ENCODE peak calls at places on chromosome 12, in eight cellular contexts. One of them, this sample, is unnamed.

GRCh38 chr12:39937119-39937518 is 168.8 kb downstream of the SLC2A13 start:
- DNase-seq in CD8-positive, alpha-beta T cell: no peak
- DNase-seq in body of pancreas: no peak
- DNase-seq in astrocyte of the cerebellum: no peak
- DNase-seq in IMR-90: no peak
- DNase-seq in NCI-H1048: no peak
- DNase-seq in HS-27A: no peak
- DNase-seq in NT2/D1: no peak
- DNase-seq in this sample: no peak

GRCh38 chr12:2267624-2268477 is 215.1 kb downstream of the CACNA1C start:
- DNase-seq in CD8-positive, alpha-beta T cell: no peak
- DNase-seq in body of pancreas: no peak
- DNase-seq in astrocyte of the cerebellum: no peak
- DNase-seq in IMR-90: peak; percentile 54
- DNase-seq in NCI-H1048: no peak
- DNase-seq in HS-27A: peak; percentile 90
- DNase-seq in NT2/D1: no peak
- DNase-seq in this sample: no peak

GRCh38 chr12:31819427-31819826 is 90.6 kb upstream of the AMN1 start:
- DNase-seq in CD8-positive, alpha-beta T cell: no peak
- DNase-seq in body of pancreas: no peak
- DNase-seq in astrocyte of the cerebellum: no peak
- DNase-seq in IMR-90: no peak
- DNase-seq in NCI-H1048: no peak
- DNase-seq in HS-27A: no peak
- DNase-seq in NT2/D1: no peak
- DNase-seq in this sample: no peak

GRCh38 chr12:5912011-5912410 is 33.0 kb downstream of the ANO2 start:
- DNase-seq in CD8-positive, alpha-beta T cell: no peak
- DNase-seq in body of pancreas: no peak
- DNase-seq in astrocyte of the cerebellum: no peak
- DNase-seq in IMR-90: no peak
- DNase-seq in NCI-H1048: no peak
- DNase-seq in HS-27A: no peak
- DNase-seq in NT2/D1: no peak
- DNase-seq in this sample: no peak

GRCh38 chr12:124833693-124834122 is 30.0 kb downstream of the SCARB1 start:
- DNase-seq in CD8-positive, alpha-beta T cell: no peak
- DNase-seq in body of pancreas: no peak
- DNase-seq in astrocyte of the cerebellum: peak; percentile 29
- DNase-seq in IMR-90: no peak
- DNase-seq in NCI-H1048: no peak
- DNase-seq in HS-27A: no peak
- DNase-seq in NT2/D1: peak; percentile 83
- DNase-seq in this sample: no peak

GRCh38 chr12:56571131-56571530 is 49.5 kb downstream of the RBMS2 start:
- DNase-seq in CD8-positive, alpha-beta T cell: no peak
- DNase-seq in body of pancreas: no peak
- DNase-seq in astrocyte of the cerebellum: no peak
- DNase-seq in IMR-90: no peak
- DNase-seq in NCI-H1048: no peak
- DNase-seq in HS-27A: no peak
- DNase-seq in NT2/D1: no peak
- DNase-seq in this sample: no peak

GRCh38 chr12:96242597-96242996 is 48.4 kb downstream of the ELK3 start:
- DNase-seq in CD8-positive, alpha-beta T cell: no peak
- DNase-seq in body of pancreas: no peak
- DNase-seq in astrocyte of the cerebellum: no peak
- DNase-seq in IMR-90: no peak
- DNase-seq in NCI-H1048: no peak
- DNase-seq in HS-27A: no peak
- DNase-seq in NT2/D1: no peak
- DNase-seq in this sample: peak; percentile 38

GRCh38 chr12:62903151-62903550 is 31.8 kb downstream of the PPM1H start:
- DNase-seq in CD8-positive, alpha-beta T cell: no peak
- DNase-seq in body of pancreas: no peak
- DNase-seq in astrocyte of the cerebellum: no peak
- DNase-seq in IMR-90: no peak
- DNase-seq in NCI-H1048: no peak
- DNase-seq in HS-27A: no peak
- DNase-seq in NT2/D1: no peak
- DNase-seq in this sample: no peak

GRCh38 chr12:4679711-4680110 is 30.8 kb downstream of the NDUFA9 start:
- DNase-seq in CD8-positive, alpha-beta T cell: no peak
- DNase-seq in body of pancreas: no peak
- DNase-seq in astrocyte of the cerebellum: no peak
- DNase-seq in IMR-90: no peak
- DNase-seq in NCI-H1048: no peak
- DNase-seq in HS-27A: no peak
- DNase-seq in NT2/D1: no peak
- DNase-seq in this sample: no peak

GRCh38 chr12:76957306-76957705 is 78.5 kb upstream of the CSRP2 start:
- DNase-seq in CD8-positive, alpha-beta T cell: no peak
- DNase-seq in body of pancreas: no peak
- DNase-seq in astrocyte of the cerebellum: no peak
- DNase-seq in IMR-90: no peak
- DNase-seq in NCI-H1048: no peak
- DNase-seq in HS-27A: no peak
- DNase-seq in NT2/D1: no peak
- DNase-seq in this sample: no peak

GRCh38 chr12:90999946-91000345 is 4.8 kb downstream of the EPYC start:
- DNase-seq in CD8-positive, alpha-beta T cell: no peak
- DNase-seq in body of pancreas: no peak
- DNase-seq in astrocyte of the cerebellum: no peak
- DNase-seq in IMR-90: peak; percentile 48
- DNase-seq in NCI-H1048: no peak
- DNase-seq in HS-27A: no peak
- DNase-seq in NT2/D1: no peak
- DNase-seq in this sample: no peak

GRCh38 chr12:107163413-107163812 is 70.1 kb upstream of the CRY1 start:
- DNase-seq in CD8-positive, alpha-beta T cell: no peak
- DNase-seq in body of pancreas: no peak
- DNase-seq in astrocyte of the cerebellum: no peak
- DNase-seq in IMR-90: no peak
- DNase-seq in NCI-H1048: no peak
- DNase-seq in HS-27A: no peak
- DNase-seq in NT2/D1: no peak
- DNase-seq in this sample: no peak

GRCh38 chr12:3913278-3913677 is 40.1 kb upstream of the PARP11 start:
- DNase-seq in CD8-positive, alpha-beta T cell: no peak
- DNase-seq in body of pancreas: no peak
- DNase-seq in astrocyte of the cerebellum: no peak
- DNase-seq in IMR-90: no peak
- DNase-seq in NCI-H1048: no peak
- DNase-seq in HS-27A: no peak
- DNase-seq in NT2/D1: peak; percentile 42
- DNase-seq in this sample: no peak

GRCh38 chr12:93922583-93923006 is 225.8 kb upstream of the PLXNC1 start:
- DNase-seq in CD8-positive, alpha-beta T cell: no peak
- DNase-seq in body of pancreas: no peak
- DNase-seq in astrocyte of the cerebellum: no peak
- DNase-seq in IMR-90: no peak
- DNase-seq in NCI-H1048: no peak
- DNase-seq in HS-27A: no peak
- DNase-seq in NT2/D1: no peak
- DNase-seq in this sample: no peak

GRCh38 chr12:126506426-126507182 is 1441.4 kb downstream of the AACS start:
- DNase-seq in CD8-positive, alpha-beta T cell: no peak
- DNase-seq in body of pancreas: no peak
- DNase-seq in astrocyte of the cerebellum: no peak
- DNase-seq in IMR-90: no peak
- DNase-seq in NCI-H1048: no peak
- DNase-seq in HS-27A: no peak
- DNase-seq in NT2/D1: no peak
- DNase-seq in this sample: no peak

GRCh38 chr12:80291108-80291754 is 152.8 kb upstream of the PTPRQ start:
- DNase-seq in CD8-positive, alpha-beta T cell: no peak
- DNase-seq in body of pancreas: no peak
- DNase-seq in astrocyte of the cerebellum: no peak
- DNase-seq in IMR-90: peak; percentile 8
- DNase-seq in NCI-H1048: no peak
- DNase-seq in HS-27A: no peak
- DNase-seq in NT2/D1: no peak
- DNase-seq in this sample: no peak

GRCh38 chr12:17016116-17016864 is 410.3 kb upstream of the LMO3 start:
- DNase-seq in CD8-positive, alpha-beta T cell: no peak
- DNase-seq in body of pancreas: no peak
- DNase-seq in astrocyte of the cerebellum: no peak
- DNase-seq in IMR-90: no peak
- DNase-seq in NCI-H1048: no peak
- DNase-seq in HS-27A: no peak
- DNase-seq in NT2/D1: no peak
- DNase-seq in this sample: no peak

GRCh38 chr12:107553211-107553765 is 132.3 kb upstream of the PWP1 start:
- DNase-seq in CD8-positive, alpha-beta T cell: no peak
- DNase-seq in body of pancreas: no peak
- DNase-seq in astrocyte of the cerebellum: no peak
- DNase-seq in IMR-90: no peak
- DNase-seq in NCI-H1048: no peak
- DNase-seq in HS-27A: no peak
- DNase-seq in NT2/D1: no peak
- DNase-seq in this sample: no peak

GRCh38 chr12:90706036-90706435 is 248.9 kb downstream of the CCER1 start:
- DNase-seq in CD8-positive, alpha-beta T cell: no peak
- DNase-seq in body of pancreas: no peak
- DNase-seq in astrocyte of the cerebellum: no peak
- DNase-seq in IMR-90: no peak
- DNase-seq in NCI-H1048: no peak
- DNase-seq in HS-27A: no peak
- DNase-seq in NT2/D1: no peak
- DNase-seq in this sample: no peak

GRCh38 chr12:3628629-3629028 is 124.3 kb downstream of the CRACR2A start:
- DNase-seq in CD8-positive, alpha-beta T cell: no peak
- DNase-seq in body of pancreas: no peak
- DNase-seq in astrocyte of the cerebellum: no peak
- DNase-seq in IMR-90: no peak
- DNase-seq in NCI-H1048: no peak
- DNase-seq in HS-27A: no peak
- DNase-seq in NT2/D1: no peak
- DNase-seq in this sample: no peak

GRCh38 chr12:100959481-100959880 is 164.9 kb downstream of the ANO4 start:
- DNase-seq in CD8-positive, alpha-beta T cell: no peak
- DNase-seq in body of pancreas: no peak
- DNase-seq in astrocyte of the cerebellum: peak; percentile 54
- DNase-seq in IMR-90: peak; percentile 83
- DNase-seq in NCI-H1048: no peak
- DNase-seq in HS-27A: no peak
- DNase-seq in NT2/D1: no peak
- DNase-seq in this sample: no peak

GRCh38 chr12:101925352-101925751 is 48.0 kb downstream of the DRAM1 start:
- DNase-seq in CD8-positive, alpha-beta T cell: no peak
- DNase-seq in body of pancreas: peak; percentile 43
- DNase-seq in astrocyte of the cerebellum: peak; percentile 72
- DNase-seq in IMR-90: peak; percentile 99
- DNase-seq in NCI-H1048: no peak
- DNase-seq in HS-27A: peak; percentile 55
- DNase-seq in NT2/D1: no peak
- DNase-seq in this sample: no peak

GRCh38 chr12:122895757-122896636 is at the start of gene VPS37B:
- DNase-seq in CD8-positive, alpha-beta T cell: peak; percentile 82
- DNase-seq in body of pancreas: peak; percentile 85
- DNase-seq in astrocyte of the cerebellum: no peak
- DNase-seq in IMR-90: peak; percentile 90
- DNase-seq in NCI-H1048: peak; percentile 48
- DNase-seq in HS-27A: peak; percentile 51
- DNase-seq in NT2/D1: peak; percentile 63
- DNase-seq in this sample: peak; percentile 87

GRCh38 chr12:42990387-42990786 is 400.8 kb upstream of the PRICKLE1 start:
- DNase-seq in CD8-positive, alpha-beta T cell: no peak
- DNase-seq in body of pancreas: no peak
- DNase-seq in astrocyte of the cerebellum: no peak
- DNase-seq in IMR-90: no peak
- DNase-seq in NCI-H1048: no peak
- DNase-seq in HS-27A: no peak
- DNase-seq in NT2/D1: no peak
- DNase-seq in this sample: no peak

GRCh38 chr12:132327351-132328171 is 1.8 kb downstream of the GALNT9 start:
- DNase-seq in CD8-positive, alpha-beta T cell: no peak
- DNase-seq in body of pancreas: peak; percentile 20
- DNase-seq in astrocyte of the cerebellum: peak; percentile 5
- DNase-seq in IMR-90: peak; percentile 82
- DNase-seq in NCI-H1048: no peak
- DNase-seq in HS-27A: no peak
- DNase-seq in NT2/D1: no peak
- DNase-seq in this sample: no peak

GRCh38 chr12:2395352-2395977 is 342.7 kb downstream of the CACNA1C start:
- DNase-seq in CD8-positive, alpha-beta T cell: peak; percentile 30
- DNase-seq in body of pancreas: no peak
- DNase-seq in astrocyte of the cerebellum: no peak
- DNase-seq in IMR-90: peak; percentile 28
- DNase-seq in NCI-H1048: peak; percentile 2
- DNase-seq in HS-27A: no peak
- DNase-seq in NT2/D1: peak; percentile 91
- DNase-seq in this sample: peak; percentile 13

GRCh38 chr12:18719922-18720321 is 17.9 kb downstream of the PLCZ1 start:
- DNase-seq in CD8-positive, alpha-beta T cell: no peak
- DNase-seq in body of pancreas: no peak
- DNase-seq in astrocyte of the cerebellum: no peak
- DNase-seq in IMR-90: peak; percentile 49
- DNase-seq in NCI-H1048: no peak
- DNase-seq in HS-27A: no peak
- DNase-seq in NT2/D1: no peak
- DNase-seq in this sample: no peak

GRCh38 chr12:110619534-110619953 is 5.6 kb downstream of the TCTN1 start:
- DNase-seq in CD8-positive, alpha-beta T cell: no peak
- DNase-seq in body of pancreas: no peak
- DNase-seq in astrocyte of the cerebellum: no peak
- DNase-seq in IMR-90: peak; percentile 29
- DNase-seq in NCI-H1048: no peak
- DNase-seq in HS-27A: no peak
- DNase-seq in NT2/D1: no peak
- DNase-seq in this sample: no peak

GRCh38 chr12:113462117-113462774 is 9.4 kb downstream of the LHX5 start:
- DNase-seq in CD8-positive, alpha-beta T cell: peak; percentile 67
- DNase-seq in body of pancreas: peak; percentile 79
- DNase-seq in astrocyte of the cerebellum: peak; percentile 47
- DNase-seq in IMR-90: peak; percentile 68
- DNase-seq in NCI-H1048: no peak
- DNase-seq in HS-27A: peak; percentile 60
- DNase-seq in NT2/D1: no peak
- DNase-seq in this sample: peak; percentile 58

GRCh38 chr12:57726151-57726883 is 12.2 kb downstream of the AGAP2 start:
- DNase-seq in CD8-positive, alpha-beta T cell: no peak
- DNase-seq in body of pancreas: peak; percentile 87
- DNase-seq in astrocyte of the cerebellum: peak; percentile 47
- DNase-seq in IMR-90: peak; percentile 76
- DNase-seq in NCI-H1048: peak; percentile 54
- DNase-seq in HS-27A: peak; percentile 68
- DNase-seq in NT2/D1: peak; percentile 85
- DNase-seq in this sample: no peak

GRCh38 chr12:123546281-123546680 is 12.8 kb upstream of the RILPL1 start:
- DNase-seq in CD8-positive, alpha-beta T cell: no peak
- DNase-seq in body of pancreas: no peak
- DNase-seq in astrocyte of the cerebellum: no peak
- DNase-seq in IMR-90: peak; percentile 40
- DNase-seq in NCI-H1048: no peak
- DNase-seq in HS-27A: no peak
- DNase-seq in NT2/D1: no peak
- DNase-seq in this sample: no peak

GRCh38 chr12:42144424-42145196 is at the start of gene GXYLT1:
- DNase-seq in CD8-positive, alpha-beta T cell: peak; percentile 80
- DNase-seq in body of pancreas: peak; percentile 93
- DNase-seq in astrocyte of the cerebellum: peak; percentile 70
- DNase-seq in IMR-90: peak; percentile 91
- DNase-seq in NCI-H1048: peak; percentile 68
- DNase-seq in HS-27A: no peak
- DNase-seq in NT2/D1: peak; percentile 82
- DNase-seq in this sample: peak; percentile 70

GRCh38 chr12:88726806-88727722 is 146.8 kb upstream of the KITLG start:
- DNase-seq in CD8-positive, alpha-beta T cell: no peak
- DNase-seq in body of pancreas: no peak
- DNase-seq in astrocyte of the cerebellum: no peak
- DNase-seq in IMR-90: peak; percentile 83
- DNase-seq in NCI-H1048: no peak
- DNase-seq in HS-27A: peak; percentile 17
- DNase-seq in NT2/D1: no peak
- DNase-seq in this sample: no peak

GRCh38 chr12:109020750-109021380 is at the start of gene SVOP:
- DNase-seq in CD8-positive, alpha-beta T cell: peak; percentile 17
- DNase-seq in body of pancreas: peak; percentile 69
- DNase-seq in astrocyte of the cerebellum: peak; percentile 68
- DNase-seq in IMR-90: peak; percentile 76
- DNase-seq in NCI-H1048: peak; percentile 26
- DNase-seq in HS-27A: peak; percentile 22
- DNase-seq in NT2/D1: peak; percentile 90
- DNase-seq in this sample: peak; percentile 6

This sample was measured in T-helper 9 cell.